ENCODE peak calls at places on chromosome 3, in ten cellular contexts. One of them, this sample, is unnamed.
A peak's percentile ranks its signal among the peaks of the same experiment; 100 is the strongest.

GRCh38 chr3:66276705-66277274 is 56.0 kb downstream of the SLC25A26 start:
- DNase-seq in ascending aorta: no peak
- DNase-seq in effector memory CD4-positive, alpha-beta T cell: peak; percentile 29
- DNase-seq in SJSA1: peak; percentile 51
- DNase-seq in tibial nerve: peak; percentile 89
- DNase-seq in neuronal stem cell: peak; percentile 61
- DNase-seq in H9: peak; percentile 59
- DNase-seq in stomach: peak; percentile 68
- DNase-seq in astrocyte: peak; percentile 46
- DNase-seq in CD8-positive, alpha-beta memory T cell: peak; percentile 54
- DNase-seq in this sample: peak; percentile 76

GRCh38 chr3:155948476-155948875 is 78.0 kb downstream of the GMPS start:
- DNase-seq in H9: no peak
- DNase-seq in tibial nerve: no peak
- DNase-seq in neuronal stem cell: no peak
- DNase-seq in astrocyte: no peak
- DNase-seq in effector memory CD4-positive, alpha-beta T cell: no peak
- DNase-seq in SJSA1: no peak
- DNase-seq in CD8-positive, alpha-beta memory T cell: no peak
- DNase-seq in stomach: no peak
- DNase-seq in ascending aorta: no peak
- DNase-seq in this sample: no peak

GRCh38 chr3:149077638-149078037 is 8.7 kb downstream of the HLTF start:
- DNase-seq in astrocyte: peak; percentile 33
- DNase-seq in H9: no peak
- DNase-seq in CD8-positive, alpha-beta memory T cell: no peak
- DNase-seq in SJSA1: no peak
- DNase-seq in neuronal stem cell: no peak
- DNase-seq in ascending aorta: no peak
- DNase-seq in effector memory CD4-positive, alpha-beta T cell: no peak
- DNase-seq in tibial nerve: no peak
- DNase-seq in stomach: no peak
- DNase-seq in this sample: no peak

GRCh38 chr3:186815490-186815889 is 9.2 kb upstream of the RFC4 start:
- DNase-seq in CD8-positive, alpha-beta memory T cell: no peak
- DNase-seq in SJSA1: no peak
- DNase-seq in tibial nerve: no peak
- DNase-seq in H9: no peak
- DNase-seq in astrocyte: peak; percentile 54
- DNase-seq in neuronal stem cell: no peak
- DNase-seq in effector memory CD4-positive, alpha-beta T cell: no peak
- DNase-seq in stomach: no peak
- DNase-seq in ascending aorta: no peak
- DNase-seq in this sample: no peak

GRCh38 chr3:178439504-178439903 is 96.7 kb upstream of the KCNMB2 start:
- DNase-seq in tibial nerve: no peak
- DNase-seq in H9: no peak
- DNase-seq in stomach: no peak
- DNase-seq in neuronal stem cell: no peak
- DNase-seq in SJSA1: no peak
- DNase-seq in astrocyte: peak; percentile 57
- DNase-seq in CD8-positive, alpha-beta memory T cell: no peak
- DNase-seq in ascending aorta: no peak
- DNase-seq in effector memory CD4-positive, alpha-beta T cell: no peak
- DNase-seq in this sample: no peak

GRCh38 chr3:135944831-135945230 is 20.7 kb upstream of the PPP2R3A start:
- DNase-seq in tibial nerve: no peak
- DNase-seq in CD8-positive, alpha-beta memory T cell: no peak
- DNase-seq in ascending aorta: no peak
- DNase-seq in stomach: no peak
- DNase-seq in H9: no peak
- DNase-seq in SJSA1: no peak
- DNase-seq in neuronal stem cell: no peak
- DNase-seq in effector memory CD4-positive, alpha-beta T cell: no peak
- DNase-seq in astrocyte: peak; percentile 3
- DNase-seq in this sample: no peak

GRCh38 chr3:105837143-105837740 is 31.6 kb downstream of the CBLB start:
- DNase-seq in tibial nerve: no peak
- DNase-seq in neuronal stem cell: no peak
- DNase-seq in SJSA1: no peak
- DNase-seq in effector memory CD4-positive, alpha-beta T cell: no peak
- DNase-seq in ascending aorta: no peak
- DNase-seq in CD8-positive, alpha-beta memory T cell: no peak
- DNase-seq in stomach: no peak
- DNase-seq in H9: no peak
- DNase-seq in astrocyte: no peak
- DNase-seq in this sample: no peak

GRCh38 chr3:178778579-178778978 is 242.3 kb downstream of the KCNMB2 start:
- DNase-seq in effector memory CD4-positive, alpha-beta T cell: no peak
- DNase-seq in astrocyte: no peak
- DNase-seq in ascending aorta: no peak
- DNase-seq in CD8-positive, alpha-beta memory T cell: no peak
- DNase-seq in H9: no peak
- DNase-seq in neuronal stem cell: no peak
- DNase-seq in tibial nerve: no peak
- DNase-seq in stomach: no peak
- DNase-seq in SJSA1: no peak
- DNase-seq in this sample: no peak

GRCh38 chr3:187281191-187281714 is 10.3 kb downstream of the MASP1 start:
- DNase-seq in CD8-positive, alpha-beta memory T cell: no peak
- DNase-seq in tibial nerve: no peak
- DNase-seq in neuronal stem cell: no peak
- DNase-seq in astrocyte: peak; percentile 35
- DNase-seq in ascending aorta: no peak
- DNase-seq in stomach: no peak
- DNase-seq in effector memory CD4-positive, alpha-beta T cell: no peak
- DNase-seq in SJSA1: peak; percentile 82
- DNase-seq in H9: no peak
- DNase-seq in this sample: no peak

GRCh38 chr3:72722930-72723726 is 125.1 kb downstream of the SHQ1 start:
- DNase-seq in SJSA1: peak; percentile 68
- DNase-seq in astrocyte: peak; percentile 72
- DNase-seq in CD8-positive, alpha-beta memory T cell: no peak
- DNase-seq in effector memory CD4-positive, alpha-beta T cell: no peak
- DNase-seq in stomach: peak; percentile 38
- DNase-seq in tibial nerve: no peak
- DNase-seq in neuronal stem cell: no peak
- DNase-seq in ascending aorta: no peak
- DNase-seq in H9: no peak
- DNase-seq in this sample: no peak

GRCh38 chr3:83393276-83393675 is 1565.5 kb upstream of the CADM2 start:
- DNase-seq in neuronal stem cell: no peak
- DNase-seq in tibial nerve: no peak
- DNase-seq in effector memory CD4-positive, alpha-beta T cell: no peak
- DNase-seq in SJSA1: no peak
- DNase-seq in CD8-positive, alpha-beta memory T cell: no peak
- DNase-seq in astrocyte: no peak
- DNase-seq in stomach: no peak
- DNase-seq in H9: no peak
- DNase-seq in ascending aorta: no peak
- DNase-seq in this sample: no peak

GRCh38 chr3:99867594-99868437 is 50.2 kb downstream of the CMSS1 start:
- DNase-seq in CD8-positive, alpha-beta memory T cell: no peak
- DNase-seq in SJSA1: no peak
- DNase-seq in effector memory CD4-positive, alpha-beta T cell: no peak
- DNase-seq in neuronal stem cell: peak; percentile 8
- DNase-seq in H9: no peak
- DNase-seq in tibial nerve: no peak
- DNase-seq in astrocyte: no peak
- DNase-seq in ascending aorta: no peak
- DNase-seq in stomach: no peak
- DNase-seq in this sample: no peak

GRCh38 chr3:175342196-175342595 is 483.1 kb downstream of the NAALADL2 start:
- DNase-seq in tibial nerve: no peak
- DNase-seq in astrocyte: peak; percentile 64
- DNase-seq in ascending aorta: no peak
- DNase-seq in CD8-positive, alpha-beta memory T cell: no peak
- DNase-seq in effector memory CD4-positive, alpha-beta T cell: no peak
- DNase-seq in H9: no peak
- DNase-seq in SJSA1: no peak
- DNase-seq in neuronal stem cell: no peak
- DNase-seq in stomach: no peak
- DNase-seq in this sample: no peak

GRCh38 chr3:52897130-52898109 is at the start of gene STIMATE:
- DNase-seq in neuronal stem cell: peak; percentile 74
- DNase-seq in tibial nerve: peak; percentile 67
- DNase-seq in CD8-positive, alpha-beta memory T cell: peak; percentile 84
- DNase-seq in SJSA1: peak; percentile 79
- DNase-seq in stomach: peak; percentile 92
- DNase-seq in H9: peak; percentile 92
- DNase-seq in astrocyte: peak; percentile 61
- DNase-seq in ascending aorta: peak; percentile 53
- DNase-seq in effector memory CD4-positive, alpha-beta T cell: peak; percentile 78
- DNase-seq in this sample: peak; percentile 86

GRCh38 chr3:69051796-69052566 is at the start of gene TMF1:
- DNase-seq in effector memory CD4-positive, alpha-beta T cell: peak; percentile 95
- DNase-seq in SJSA1: peak; percentile 96
- DNase-seq in neuronal stem cell: peak; percentile 98
- DNase-seq in H9: peak; percentile 98
- DNase-seq in ascending aorta: peak; percentile 90
- DNase-seq in astrocyte: peak; percentile 98
- DNase-seq in tibial nerve: peak; percentile 99
- DNase-seq in stomach: peak; percentile 99
- DNase-seq in CD8-positive, alpha-beta memory T cell: peak; percentile 98
- DNase-seq in this sample: peak; percentile 98

GRCh38 chr3:57944313-57944580 is 64.0 kb upstream of the FLNB start:
- DNase-seq in tibial nerve: no peak
- DNase-seq in effector memory CD4-positive, alpha-beta T cell: no peak
- DNase-seq in astrocyte: no peak
- DNase-seq in stomach: no peak
- DNase-seq in H9: no peak
- DNase-seq in ascending aorta: no peak
- DNase-seq in CD8-positive, alpha-beta memory T cell: no peak
- DNase-seq in neuronal stem cell: no peak
- DNase-seq in SJSA1: no peak
- DNase-seq in this sample: no peak

GRCh38 chr3:139259398-139259797 is 84.4 kb upstream of the MRPS22 start:
- DNase-seq in SJSA1: no peak
- DNase-seq in stomach: no peak
- DNase-seq in H9: no peak
- DNase-seq in effector memory CD4-positive, alpha-beta T cell: no peak
- DNase-seq in CD8-positive, alpha-beta memory T cell: no peak
- DNase-seq in ascending aorta: no peak
- DNase-seq in tibial nerve: no peak
- DNase-seq in astrocyte: no peak
- DNase-seq in neuronal stem cell: no peak
- DNase-seq in this sample: no peak

GRCh38 chr3:112847692-112848091 is 1.0 kb upstream of the CD200R1L start:
- DNase-seq in H9: no peak
- DNase-seq in stomach: no peak
- DNase-seq in astrocyte: no peak
- DNase-seq in effector memory CD4-positive, alpha-beta T cell: no peak
- DNase-seq in CD8-positive, alpha-beta memory T cell: peak; percentile 7
- DNase-seq in ascending aorta: no peak
- DNase-seq in tibial nerve: no peak
- DNase-seq in SJSA1: no peak
- DNase-seq in neuronal stem cell: no peak
- DNase-seq in this sample: peak; percentile 62

GRCh38 chr3:120147072-120147871 is 53.0 kb upstream of the GSK3B start:
- DNase-seq in SJSA1: no peak
- DNase-seq in neuronal stem cell: no peak
- DNase-seq in effector memory CD4-positive, alpha-beta T cell: peak; percentile 17
- DNase-seq in tibial nerve: no peak
- DNase-seq in H9: peak; percentile 41
- DNase-seq in stomach: peak; percentile 70
- DNase-seq in CD8-positive, alpha-beta memory T cell: peak; percentile 20
- DNase-seq in astrocyte: no peak
- DNase-seq in ascending aorta: no peak
- DNase-seq in this sample: peak; percentile 66

GRCh38 chr3:133745981-133746721 is at the start of gene TF:
- DNase-seq in neuronal stem cell: no peak
- DNase-seq in effector memory CD4-positive, alpha-beta T cell: no peak
- DNase-seq in astrocyte: no peak
- DNase-seq in CD8-positive, alpha-beta memory T cell: no peak
- DNase-seq in SJSA1: no peak
- DNase-seq in stomach: no peak
- DNase-seq in ascending aorta: no peak
- DNase-seq in tibial nerve: no peak
- DNase-seq in H9: no peak
- DNase-seq in this sample: no peak
- H3K27me3 ChIP-seq in neuronal stem cell: no peaks in the 10 kb centered on the region
- H3K27me3 ChIP-seq in effector memory CD4-positive, alpha-beta T cell: peaks cover 14% of the 10 kb centered on the region
- H3K27me3 ChIP-seq in astrocyte: peaks cover 27% of the 10 kb centered on the region
- H3K27me3 ChIP-seq in CD8-positive, alpha-beta memory T cell: peaks cover 5% of the 10 kb centered on the region
- H3K27me3 ChIP-seq in SJSA1: peaks cover 22% of the 10 kb centered on the region
- H3K27me3 ChIP-seq in stomach: peaks cover 21% of the 10 kb centered on the region
- H3K27me3 ChIP-seq in ascending aorta: no peaks in the 10 kb centered on the region
- H3K27me3 ChIP-seq in tibial nerve: peaks cover 12% of the 10 kb centered on the region
- H3K27me3 ChIP-seq in H9: no peaks in the 10 kb centered on the region
- H3K27me3 ChIP-seq in this sample: no peaks in the 10 kb centered on the region

GRCh38 chr3:62605413-62606068 is 232.2 kb upstream of the FEZF2 start:
- DNase-seq in neuronal stem cell: no peak
- DNase-seq in tibial nerve: no peak
- DNase-seq in stomach: no peak
- DNase-seq in effector memory CD4-positive, alpha-beta T cell: no peak
- DNase-seq in ascending aorta: no peak
- DNase-seq in astrocyte: no peak
- DNase-seq in H9: no peak
- DNase-seq in CD8-positive, alpha-beta memory T cell: no peak
- DNase-seq in SJSA1: no peak
- DNase-seq in this sample: no peak
- H3K4me1 ChIP-seq in neuronal stem cell: peaks cover 7% of the 10 kb centered on the region
- H3K4me1 ChIP-seq in tibial nerve: peaks cover 9% of the 10 kb centered on the region
- H3K4me1 ChIP-seq in stomach: no peaks in the 10 kb centered on the region
- H3K4me1 ChIP-seq in effector memory CD4-positive, alpha-beta T cell: no peaks in the 10 kb centered on the region
- H3K4me1 ChIP-seq in ascending aorta: peaks cover 4% of the 10 kb centered on the region
- H3K4me1 ChIP-seq in astrocyte: peaks cover 65% of the 10 kb centered on the region
- H3K4me1 ChIP-seq in H9: no peaks in the 10 kb centered on the region
- H3K4me1 ChIP-seq in CD8-positive, alpha-beta memory T cell: no peaks in the 10 kb centered on the region
- H3K4me1 ChIP-seq in SJSA1: peaks cover 52% of the 10 kb centered on the region
- H3K4me1 ChIP-seq in this sample: no peaks in the 10 kb centered on the region

DNA sequence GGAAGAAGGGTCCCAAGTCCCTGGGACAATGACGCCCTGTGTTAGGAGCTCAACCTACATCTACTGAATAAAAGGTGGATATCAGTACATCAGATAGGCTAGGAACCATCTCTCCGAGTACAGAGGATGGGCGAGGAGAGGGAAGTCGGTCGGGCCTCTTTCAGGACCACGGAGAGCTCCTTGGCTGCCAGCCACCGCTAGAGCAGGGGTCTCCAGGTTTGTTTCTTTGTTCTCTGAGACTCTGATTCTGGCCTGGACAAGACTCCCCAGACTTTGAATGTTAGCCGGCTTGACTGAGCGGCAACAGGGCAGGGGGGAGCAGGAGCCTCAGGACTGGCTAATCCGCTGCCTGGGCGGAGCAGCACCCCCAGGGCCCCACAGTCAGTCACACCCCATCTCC is 131.8 kb downstream of the TPRA1 start:
- DNase-seq in tibial nerve: no peak
- DNase-seq in astrocyte: no peak
- DNase-seq in neuronal stem cell: peak; percentile 91
- DNase-seq in CD8-positive, alpha-beta memory T cell: no peak
- DNase-seq in ascending aorta: no peak
- DNase-seq in H9: peak; percentile 85
- DNase-seq in SJSA1: no peak
- DNase-seq in effector memory CD4-positive, alpha-beta T cell: no peak
- DNase-seq in stomach: no peak
- DNase-seq in this sample: peak; percentile 11
- H3K27me3 ChIP-seq in tibial nerve: peaks cover 54% of the 10 kb centered on the region
- H3K27me3 ChIP-seq in astrocyte: peaks cover 15% of the 10 kb centered on the region
- H3K27me3 ChIP-seq in neuronal stem cell: no peaks in the 10 kb centered on the region
- H3K27me3 ChIP-seq in CD8-positive, alpha-beta memory T cell: peaks cover 12% of the 10 kb centered on the region
- H3K27me3 ChIP-seq in ascending aorta: no peaks in the 10 kb centered on the region
- H3K27me3 ChIP-seq in H9: peaks cover 12% of the 10 kb centered on the region
- H3K27me3 ChIP-seq in SJSA1: peaks cover 29% of the 10 kb centered on the region
- H3K27me3 ChIP-seq in effector memory CD4-positive, alpha-beta T cell: peaks cover 36% of the 10 kb centered on the region
- H3K27me3 ChIP-seq in stomach: peaks cover 35% of the 10 kb centered on the region
- H3K27me3 ChIP-seq in this sample: peaks cover 14% of the 10 kb centered on the region

GRCh38 chr3:126114406-126115386 is 30.8 kb upstream of the SLC41A3 start:
- DNase-seq in SJSA1: peak; percentile 33
- DNase-seq in stomach: peak; percentile 21
- DNase-seq in astrocyte: no peak
- DNase-seq in neuronal stem cell: no peak
- DNase-seq in effector memory CD4-positive, alpha-beta T cell: no peak
- DNase-seq in CD8-positive, alpha-beta memory T cell: no peak
- DNase-seq in H9: peak; percentile 20
- DNase-seq in tibial nerve: no peak
- DNase-seq in ascending aorta: no peak
- DNase-seq in this sample: no peak
- H3K4me1 ChIP-seq in SJSA1: no peaks in the 10 kb centered on the region
- H3K4me1 ChIP-seq in stomach: no peaks in the 10 kb centered on the region
- H3K4me1 ChIP-seq in astrocyte: no peaks in the 10 kb centered on the region
- H3K4me1 ChIP-seq in neuronal stem cell: peaks cover 11% of the 10 kb centered on the region
- H3K4me1 ChIP-seq in effector memory CD4-positive, alpha-beta T cell: no peaks in the 10 kb centered on the region
- H3K4me1 ChIP-seq in CD8-positive, alpha-beta memory T cell: no peaks in the 10 kb centered on the region
- H3K4me1 ChIP-seq in H9: no peaks in the 10 kb centered on the region
- H3K4me1 ChIP-seq in tibial nerve: no peaks in the 10 kb centered on the region
- H3K4me1 ChIP-seq in ascending aorta: no peaks in the 10 kb centered on the region
- H3K4me1 ChIP-seq in this sample: no peaks in the 10 kb centered on the region